ENCODE peak calls at places on chromosome 6, in four cellular contexts. R is AG09309, U is HCT116, P is GM12865. A is an unnamed sample.

GRCh38 chr6:54252496-54252895 is 55.7 kb upstream of the TINAG start:
- DNase-seq in R (no peak), U (no peak), P (no peak), A (no peak)

GRCh38 chr6:118401325-118401998 is 146.6 kb upstream of the PLN start:
- DNase-seq in R (no peak), U (no peak), P (no peak), A (no peak)

GRCh38 chr6:85576479-85576878 is 17.2 kb downstream of the SNX14 start:
- DNase-seq in R (no peak), U (no peak), P (no peak), A (no peak)

GRCh38 chr6:62998022-62998421 is 213.2 kb upstream of the FKBP1C start:
- DNase-seq in R (no peak), U (no peak), P (no peak), A (no peak)

GRCh38 chr6:81572020-81572419 is 180.5 kb downstream of the TENT5A start:
- DNase-seq in R (no peak), U (no peak), P (no peak), A (no peak)

GRCh38 chr6:12232339-12232738 is 57.8 kb upstream of the EDN1 start:
- DNase-seq in R (peak), U (no peak), P (peak), A (no peak)

GRCh38 chr6:6771224-6771915 is 182.8 kb downstream of the LY86 start:
- DNase-seq in R (no peak), U (no peak), P (no peak), A (no peak)

GRCh38 chr6:15061176-15061575 is 184.7 kb upstream of the JARID2 start:
- DNase-seq in R (no peak), U (no peak), P (no peak), A (no peak)

GRCh38 chr6:31592396-31592771 is 422 bp downstream of the NCR3 start:
- DNase-seq in R (no peak), U (no peak), P (no peak), A (no peak)

GRCh38 chr6:128519931-128520435 is 416 bp downstream of the PTPRK start:
- DNase-seq in R (no peak), U (no peak), P (peak), A (no peak)

GRCh38 chr6:19270616-19271015 is 566.6 kb upstream of the ID4 start:
- DNase-seq in R (no peak), U (no peak), P (no peak), A (no peak)

GRCh38 chr6:44036699-44037101 is 90.6 kb downstream of the MRPL14 start:
- DNase-seq in R (no peak), U (no peak), P (no peak), A (no peak)

GRCh38 chr6:7045746-7046145 is 62.0 kb upstream of the RREB1 start:
- DNase-seq in R (no peak), U (no peak), P (no peak), A (no peak)

GRCh38 chr6:53547166-53547814 is 2.4 kb upstream of the GCLC start:
- DNase-seq in R (no peak), U (no peak), P (no peak), A (no peak)

GRCh38 chr6:29626948-29627761 is 5.8 kb downstream of the GABBR1 start:
- DNase-seq in R (no peak), U (no peak), P (no peak), A (no peak)

GRCh38 chr6:37650071-37650481 is 47.6 kb downstream of the MDGA1 start:
- DNase-seq in R (no peak), U (no peak), P (peak), A (no peak)

GRCh38 chr6:4693158-4693557 is 83.0 kb upstream of the CDYL start:
- DNase-seq in R (no peak), U (no peak), P (no peak), A (no peak)

GRCh38 chr6:139711714-139712585 is 337.5 kb upstream of the CITED2 start:
- DNase-seq in R (no peak), U (no peak), P (no peak), A (no peak)

GRCh38 chr6:5120011-5120410 is 34.9 kb downstream of the PPP1R3G start:
- DNase-seq in R (no peak), U (no peak), P (no peak), A (no peak)

GRCh38 chr6:150478651-150479498 is 110.1 kb downstream of the IYD start:
- DNase-seq in R (no peak), U (no peak), P (no peak), A (no peak)

GRCh38 chr6:131037194-131037897 is 25.7 kb downstream of the EPB41L2 start:
- DNase-seq in R (no peak), U (no peak), P (no peak), A (no peak)

GRCh38 chr6:32882879-32883250 is 28.9 kb downstream of the PSMB9 start:
- DNase-seq in R (no peak), U (no peak), P (no peak), A (no peak)

GRCh38 chr6:79277109-79277508 is 42.6 kb upstream of the HMGN3 start:
- DNase-seq in R (no peak), U (no peak), P (no peak), A (no peak)

GRCh38 chr6:161127071-161127740 is 135.6 kb downstream of the MAP3K4 start:
- DNase-seq in R (no peak), U (no peak), P (no peak), A (no peak)

GRCh38 chr6:68994561-68994960 is 359.5 kb downstream of the ADGRB3 start:
- DNase-seq in R (no peak), U (no peak), P (no peak), A (peak)

GRCh38 chr6:158852312-158853071 is 33.3 kb upstream of the EZR start:
- DNase-seq in R (no peak), U (no peak), P (no peak), A (no peak)

GRCh38 chr6:158850807-158851115 is 31.6 kb upstream of the EZR start:
- DNase-seq in R (no peak), U (no peak), P (no peak), A (no peak)

GRCh38 chr6:158854214-158855101 is 35.3 kb upstream of the EZR start:
- DNase-seq in R (no peak), U (no peak), P (no peak), A (no peak)

GRCh38 chr6:158853872-158854213 is 34.7 kb upstream of the EZR start:
- DNase-seq in R (no peak), U (no peak), P (no peak), A (no peak)

DNA sequence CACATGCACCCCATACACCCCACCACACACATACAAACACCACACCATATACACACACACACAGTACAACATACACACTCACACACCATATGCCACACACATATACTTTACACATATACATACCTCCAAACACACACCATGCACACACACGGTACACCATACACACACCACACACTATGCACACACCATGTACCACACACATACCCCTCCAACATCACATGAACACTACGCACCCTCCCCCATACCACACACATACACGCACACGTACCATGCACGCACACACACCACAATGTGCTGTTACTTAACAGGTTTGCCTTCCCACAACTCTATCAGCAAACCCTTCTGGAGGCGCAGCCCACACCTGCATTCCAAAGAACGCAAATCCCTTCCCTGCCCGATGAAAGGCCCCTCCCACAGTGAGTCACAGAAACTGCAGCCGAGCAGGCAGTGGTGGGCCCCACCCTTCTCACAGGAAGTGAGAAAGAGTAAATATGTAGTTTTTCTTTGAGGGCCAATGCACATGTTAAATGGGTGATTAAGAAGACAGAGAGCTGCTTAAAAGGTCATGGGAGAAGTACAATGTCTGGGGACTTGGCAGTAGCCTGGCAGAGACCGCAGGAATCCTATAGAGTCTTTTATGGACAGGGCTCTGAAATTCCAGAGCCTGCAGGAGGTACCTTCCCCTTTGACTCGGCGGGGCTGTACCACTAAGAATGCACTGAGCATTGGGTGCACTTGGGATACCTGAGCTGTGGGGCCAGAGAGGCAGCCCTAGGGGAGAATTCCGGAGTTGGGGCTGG is 34.1 kb upstream of the EZR start:
- DNase-seq in R (no peak), U (peak), P (peak), A (peak)
- H3K4me3 ChIP-seq in R (no peak), U (peak), P (peak), A (no peak)

GRCh38 chr6:162708971-162709370 is 18.6 kb downstream of the PRKN start:
- DNase-seq in R (no peak), U (no peak), P (no peak), A (no peak)

GRCh38 chr6:162706236-162706635 is 21.3 kb downstream of the PRKN start:
- DNase-seq in R (no peak), U (no peak), P (no peak), A (no peak)

GRCh38 chr6:162704001-162704400 is 23.6 kb downstream of the PRKN start:
- DNase-seq in R (no peak), U (no peak), P (no peak), A (no peak)

GRCh38 chr6:162709431-162709830 is 18.1 kb downstream of the PRKN start:
- DNase-seq in R (no peak), U (no peak), P (no peak), A (no peak)

DNA sequence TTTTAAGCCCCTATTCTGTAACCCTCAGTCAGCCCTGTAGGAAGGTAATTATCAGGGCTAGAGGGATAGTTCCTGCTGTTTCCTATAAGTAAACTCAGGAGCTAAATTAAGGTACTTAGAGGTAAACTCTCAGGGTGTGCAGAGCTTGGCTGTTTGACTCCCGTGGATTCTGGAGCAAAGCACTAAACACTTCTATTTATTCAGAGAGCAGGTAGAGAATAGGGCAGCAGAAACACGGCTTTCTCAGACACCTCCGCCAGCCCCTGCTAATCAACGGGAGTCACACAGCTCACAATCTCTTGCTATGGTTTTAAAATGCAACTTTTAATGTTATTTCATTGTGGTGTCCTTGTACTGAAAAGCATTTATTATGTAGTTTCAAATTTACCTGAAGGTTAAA is 21.8 kb downstream of the PRKN start:
- DNase-seq in R (no peak), U (no peak), P (no peak), A (no peak)
- H3K4me3 ChIP-seq in R (no peak), U (no peak), P (no peak), A (no peak)

GRCh38 chr6:156773935-156774871 is 3.0 kb upstream of the ARID1B start:
- DNase-seq in R (no peak), U (no peak), P (no peak), A (no peak)
- H3K4me3 ChIP-seq in R (no peak), U (no peak), P (no peak), A (no peak)

DNA sequence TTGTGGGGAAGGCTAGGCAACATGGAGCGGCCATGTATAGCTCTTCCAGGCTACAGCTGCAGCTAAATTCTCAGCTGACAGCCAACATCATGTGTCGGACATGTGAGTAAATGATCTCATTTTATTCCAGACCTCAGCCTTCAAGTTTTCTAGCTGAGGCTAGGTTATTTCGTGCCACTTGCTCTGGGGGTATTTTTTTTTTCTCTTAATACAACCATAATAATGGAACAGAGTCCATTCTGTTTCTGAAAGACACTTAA is 573.5 kb downstream of the CD109 start:
- DNase-seq in R (no peak), U (no peak), P (no peak), A (no peak)
- H3K4me3 ChIP-seq in R (no peak), U (no peak), P (no peak), A (no peak)

DNA sequence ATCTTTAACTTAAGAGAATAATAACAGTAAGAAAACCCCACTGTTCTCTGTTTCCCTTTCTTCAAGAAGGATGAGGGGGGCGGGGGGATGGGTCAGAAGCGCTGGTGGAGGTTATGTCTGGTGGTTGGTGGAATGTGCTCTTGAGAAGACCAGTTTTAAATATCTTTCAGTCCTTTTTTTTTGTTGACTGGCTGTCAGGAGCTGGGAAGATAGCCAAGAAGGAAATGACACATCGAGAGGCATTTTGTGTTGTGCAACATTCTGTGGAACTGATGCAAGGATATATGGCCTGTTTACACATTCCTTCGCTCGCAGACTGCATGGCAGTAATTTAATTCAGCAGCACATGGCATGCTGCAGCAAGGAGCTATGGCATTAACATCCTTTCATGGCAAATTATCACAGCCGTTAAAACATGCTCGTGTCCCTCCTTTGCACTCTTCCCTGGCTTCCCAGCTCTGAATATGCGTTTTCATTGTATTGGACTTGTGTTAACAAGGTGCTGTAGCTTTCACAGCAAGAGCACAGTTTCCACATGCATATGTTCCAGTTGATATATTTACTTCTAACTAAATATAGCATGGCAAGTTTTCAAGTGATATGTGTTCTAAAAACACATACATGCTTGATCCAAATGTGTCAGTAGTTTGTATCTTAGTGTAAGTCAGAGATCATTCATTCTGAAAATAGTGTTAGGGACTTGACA is 68.2 kb upstream of the SUPT3H start:
- DNase-seq in R (peak), U (peak), P (peak), A (peak)
- H3K4me3 ChIP-seq in R (no peak), U (peak), P (no peak), A (no peak)

GRCh38 chr6:168684471-168684870 is 243.5 kb downstream of the SMOC2 start:
- DNase-seq in R (no peak), U (no peak), P (no peak), A (no peak)
- H3K4me3 ChIP-seq in R (no peak), U (no peak), P (no peak), A (no peak)

DNA sequence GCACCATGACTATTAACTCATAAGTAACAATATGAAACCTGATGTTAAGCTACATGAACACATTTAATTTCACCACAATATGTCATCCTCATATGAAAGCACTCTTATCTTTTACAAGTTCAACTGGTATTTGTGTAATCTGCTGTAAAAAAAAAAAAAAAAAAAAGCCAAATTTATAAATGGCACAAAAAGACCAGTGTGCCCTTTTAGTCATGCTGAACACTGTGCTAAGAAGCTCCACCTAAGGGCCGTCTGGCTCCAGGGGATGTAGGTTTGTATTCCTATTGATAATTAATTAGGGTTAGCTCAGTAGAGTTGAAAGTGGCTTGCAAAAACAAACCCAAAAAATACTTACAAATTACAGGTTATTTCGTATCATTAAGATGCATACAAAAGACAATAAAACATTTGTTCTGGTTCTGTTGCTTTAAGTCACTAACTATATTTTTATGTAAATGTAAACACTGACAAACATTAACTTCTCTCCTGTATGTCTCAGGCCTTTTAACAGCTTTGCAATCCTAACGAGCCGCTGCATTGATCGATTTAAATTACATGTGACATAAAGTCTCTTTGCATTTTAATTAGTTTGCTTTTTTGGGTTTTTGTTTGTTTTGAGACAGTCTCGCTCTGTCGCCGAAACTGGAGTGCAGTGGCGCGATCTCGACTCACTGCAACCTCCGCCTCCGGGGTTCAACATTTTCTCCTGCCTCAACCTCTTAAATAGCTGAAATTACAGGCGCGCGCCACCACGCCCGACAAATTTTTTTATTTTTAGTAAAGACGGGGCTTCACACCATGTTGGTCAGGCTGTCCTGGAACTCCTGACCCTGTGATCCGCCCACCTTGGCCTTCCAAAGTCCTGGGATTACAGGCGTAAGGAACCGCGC is 110.8 kb downstream of the HFE start:
- DNase-seq in R (no peak), U (peak), P (peak), A (no peak)
- H3K4me3 ChIP-seq in R (peak), U (peak), P (peak), A (peak)

GRCh38 chr6:24931752-24932691 is 3.7 kb downstream of the RIPOR2 start:
- DNase-seq in R (no peak), U (no peak), P (peak), A (peak)
- H3K4me3 ChIP-seq in R (no peak), U (no peak), P (peak), A (no peak)

GRCh38 chr6:135304883-135305282 is 123.8 kb downstream of the MYB start:
- DNase-seq in R (no peak), U (no peak), P (no peak), A (no peak)
- H3K4me3 ChIP-seq in R (no peak), U (no peak), P (no peak), A (no peak)

DNA sequence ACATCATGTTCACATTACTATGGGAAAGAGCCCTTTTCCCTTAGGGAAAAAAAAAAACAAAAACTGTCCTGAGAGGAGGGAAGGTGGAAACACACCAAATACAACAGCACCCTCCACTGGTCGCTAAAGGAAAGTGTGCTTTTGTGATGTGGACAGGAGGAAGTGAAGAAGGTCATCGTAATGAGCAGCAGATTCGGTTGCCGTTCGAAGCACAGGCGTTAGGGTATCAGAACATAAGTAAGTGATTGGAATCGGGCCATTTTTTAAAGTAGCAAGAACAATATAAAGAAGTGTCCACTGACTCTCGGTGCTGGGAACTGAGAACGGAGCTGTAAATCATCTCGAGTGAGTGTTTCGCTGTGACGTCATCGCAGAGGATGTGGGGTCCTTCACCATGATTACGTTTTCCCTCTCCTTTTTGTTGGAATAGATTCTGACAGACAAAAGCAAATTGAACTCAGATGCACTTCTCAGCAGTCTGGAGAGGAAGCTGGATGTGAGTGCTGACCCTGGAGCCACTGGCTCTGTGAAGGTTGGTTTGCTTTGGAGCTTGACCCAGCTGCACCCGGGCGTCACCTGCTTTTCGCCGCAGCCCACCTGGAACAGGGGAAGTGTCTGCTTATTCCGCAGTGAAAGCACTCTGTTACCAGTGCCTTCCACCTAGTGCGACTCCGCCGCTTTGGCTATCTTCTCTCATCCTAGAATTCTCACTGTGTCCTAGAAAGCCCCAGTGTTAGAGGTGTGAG is 203.6 kb upstream of the GMDS start:
- DNase-seq in R (peak), U (peak), P (peak), A (peak)
- H3K4me3 ChIP-seq in R (peak), U (no peak), P (no peak), A (no peak)

A was measured in astrocyte of the cerebellum.